ENCODE peak calls at places on chromosome 22, in five cellular contexts. Y, S, F, O and J are unnamed samples. For H3K36me3, the result is how much of the 10 kb centered on the place peaks cover.

GRCh38 chr22:49446145-49446758 is 381.4 kb downstream of the BRD1 start:
- DNase-seq in Y (no peak), S (no peak), F (no peak), O (no peak), J (no peak)

GRCh38 chr22:23175817-23176644 is 4.3 kb upstream of the BCR start:
- DNase-seq in Y (no peak), S (no peak), F (no peak), O (no peak), J (no peak)

GRCh38 chr22:30483169-30483568 is 11.4 kb upstream of the SEC14L3 start:
- DNase-seq in Y (no peak), S (no peak), F (no peak), O (no peak), J (no peak)

GRCh38 chr22:49366437-49366836 is 461.2 kb downstream of the BRD1 start:
- DNase-seq in Y (no peak), S (no peak), F (peak), O (no peak), J (no peak)

GRCh38 chr22:34108168-34108567 is 187.9 kb upstream of the LARGE1 start:
- DNase-seq in Y (no peak), S (no peak), F (no peak), O (no peak), J (no peak)

GRCh38 chr22:44975444-44976262 is 34.2 kb downstream of the PHF21B start:
- DNase-seq in Y (no peak), S (peak), F (peak), O (no peak), J (peak)

GRCh38 chr22:44291265-44292006 is 21.3 kb downstream of the SHISAL1 start:
- DNase-seq in Y (no peak), S (no peak), F (no peak), O (no peak), J (no peak)

GRCh38 chr22:22710719-22711531 is 66.5 kb downstream of the GGTLC2 start:
- DNase-seq in Y (peak), S (peak), F (peak), O (no peak), J (peak)

GRCh38 chr22:22929381-22930221 is 42.0 kb downstream of the IGLL5 start:
- DNase-seq in Y (no peak), S (no peak), F (no peak), O (no peak), J (no peak)

GRCh38 chr22:30089655-30089974 is 9.4 kb downstream of the HORMAD2 start:
- DNase-seq in Y (no peak), S (no peak), F (no peak), O (no peak), J (no peak)

GRCh38 chr22:17477401-17477833 is 85.9 kb upstream of the SLC25A18 start:
- DNase-seq in Y (no peak), S (no peak), F (no peak), O (no peak), J (peak)

GRCh38 chr22:48396785-48397530 is 1430.7 kb downstream of the BRD1 start:
- DNase-seq in Y (no peak), S (no peak), F (no peak), O (no peak), J (no peak)

GRCh38 chr22:29824677-29825076 is 13.4 kb downstream of the ASCC2 start:
- DNase-seq in Y (no peak), S (no peak), F (peak), O (no peak), J (no peak)

GRCh38 chr22:19223110-19223509 is 44.6 kb upstream of the SLC25A1 start:
- DNase-seq in Y (no peak), S (no peak), F (no peak), O (no peak), J (no peak)

GRCh38 chr22:21587803-21588611 is 20.5 kb downstream of the UBE2L3 start:
- DNase-seq in Y (no peak), S (no peak), F (no peak), O (no peak), J (no peak)

GRCh38 chr22:22960307-22960706 is 72.7 kb downstream of the IGLL5 start:
- DNase-seq in Y (no peak), S (no peak), F (no peak), O (no peak), J (no peak)

GRCh38 chr22:46750530-46750800 is 12.0 kb upstream of the TBC1D22A start:
- DNase-seq in Y (no peak), S (no peak), F (no peak), O (no peak), J (no peak)

GRCh38 chr22:47064016-47064415 is 301.6 kb downstream of the TBC1D22A start:
- DNase-seq in Y (no peak), S (no peak), F (peak), O (no peak), J (no peak)

GRCh38 chr22:22884888-22885840 is 2.5 kb upstream of the IGLL5 start:
- DNase-seq in Y (peak), S (no peak), F (no peak), O (no peak), J (no peak)

GRCh38 chr22:23071163-23072034 is 1.1 kb downstream of the GNAZ start:
- DNase-seq in Y (no peak), S (no peak), F (no peak), O (no peak), J (peak)

GRCh38 chr22:37421468-37421877 is 5.8 kb downstream of the ELFN2 start:
- DNase-seq in Y (no peak), S (no peak), F (no peak), O (no peak), J (no peak)

GRCh38 chr22:50311606-50312351 is 4.3 kb upstream of the PLXNB2 start:
- DNase-seq in Y (no peak), S (no peak), F (no peak), O (no peak), J (peak)

GRCh38 chr22:41524283-41524682 is 20.0 kb downstream of the POLR3H start:
- DNase-seq in Y (no peak), S (peak), F (peak), O (peak), J (peak)

GRCh38 chr22:29581799-29582198 is 886 bp upstream of the NIPSNAP1 start:
- DNase-seq in Y (no peak), S (no peak), F (peak), O (no peak), J (peak)

GRCh38 chr22:23264610-23265388 is 84.5 kb downstream of the BCR start:
- DNase-seq in Y (no peak), S (peak), F (peak), O (no peak), J (no peak)

GRCh38 chr22:29820941-29821789 is 16.9 kb downstream of the ASCC2 start:
- DNase-seq in Y (no peak), S (peak), F (peak), O (peak), J (peak)

GRCh38 chr22:36829370-36830002 is 12.7 kb upstream of the PVALB start:
- DNase-seq in Y (no peak), S (no peak), F (no peak), O (no peak), J (peak)

GRCh38 chr22:17647452-17647851 is 8.9 kb downstream of the BCL2L13 start:
- DNase-seq in Y (no peak), S (no peak), F (no peak), O (no peak), J (no peak)

GRCh38 chr22:29308791-29309262 is 2.4 kb downstream of the GAS2L1 start:
- DNase-seq in Y (peak), S (no peak), F (no peak), O (no peak), J (no peak)

GRCh38 chr22:43179911-43180195 is 7.1 kb downstream of the TTLL12 start:
- DNase-seq in Y (no peak), S (no peak), F (no peak), O (no peak), J (no peak)

GRCh38 chr22:43181321-43182076 is 5.4 kb downstream of the TTLL12 start:
- DNase-seq in Y (no peak), S (no peak), F (no peak), O (no peak), J (no peak)

GRCh38 chr22:43182118-43182517 is 4.8 kb downstream of the TTLL12 start:
- DNase-seq in Y (no peak), S (no peak), F (no peak), O (no peak), J (no peak)

GRCh38 chr22:43179151-43179910 is 7.6 kb downstream of the TTLL12 start:
- DNase-seq in Y (no peak), S (no peak), F (no peak), O (no peak), J (no peak)

DNA sequence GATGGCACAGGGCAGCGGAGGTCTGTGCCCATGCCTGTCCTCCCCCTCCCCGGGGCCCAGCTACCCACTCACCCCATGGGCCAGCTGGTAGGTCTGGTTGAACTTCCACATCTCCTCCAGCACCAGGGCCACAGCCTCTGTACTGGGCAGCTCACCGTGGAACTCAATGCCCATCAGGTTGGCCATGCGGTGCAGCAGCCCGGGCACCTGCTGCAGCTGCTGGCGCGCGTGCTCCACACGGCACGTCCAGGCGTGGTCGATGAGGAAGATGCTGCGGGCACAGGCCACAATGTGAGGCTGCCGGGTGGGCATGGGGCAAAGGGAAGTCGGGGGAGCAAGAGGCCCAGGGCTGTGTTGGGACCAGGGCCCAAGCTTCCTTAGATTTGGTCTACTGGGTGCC is 6.3 kb downstream of the TTLL12 start:
- DNase-seq in Y (no peak), S (no peak), F (no peak), O (no peak), J (no peak)
- H3K36me3 ChIP-seq in Y (under half), S (under half), F (half or more), O (under half), J (under half)

GRCh38 chr22:20260071-20260722 is 7.9 kb downstream of the RTN4R start:
- DNase-seq in Y (no peak), S (no peak), F (no peak), O (no peak), J (no peak)

GRCh38 chr22:20257474-20258299 is 10.4 kb downstream of the RTN4R start:
- DNase-seq in Y (no peak), S (no peak), F (no peak), O (no peak), J (no peak)

GRCh38 chr22:20259336-20259705 is 8.8 kb downstream of the RTN4R start:
- DNase-seq in Y (no peak), S (no peak), F (no peak), O (no peak), J (no peak)

GRCh38 chr22:20256562-20257473 is 11.3 kb downstream of the RTN4R start:
- DNase-seq in Y (no peak), S (no peak), F (no peak), O (no peak), J (no peak)

DNA sequence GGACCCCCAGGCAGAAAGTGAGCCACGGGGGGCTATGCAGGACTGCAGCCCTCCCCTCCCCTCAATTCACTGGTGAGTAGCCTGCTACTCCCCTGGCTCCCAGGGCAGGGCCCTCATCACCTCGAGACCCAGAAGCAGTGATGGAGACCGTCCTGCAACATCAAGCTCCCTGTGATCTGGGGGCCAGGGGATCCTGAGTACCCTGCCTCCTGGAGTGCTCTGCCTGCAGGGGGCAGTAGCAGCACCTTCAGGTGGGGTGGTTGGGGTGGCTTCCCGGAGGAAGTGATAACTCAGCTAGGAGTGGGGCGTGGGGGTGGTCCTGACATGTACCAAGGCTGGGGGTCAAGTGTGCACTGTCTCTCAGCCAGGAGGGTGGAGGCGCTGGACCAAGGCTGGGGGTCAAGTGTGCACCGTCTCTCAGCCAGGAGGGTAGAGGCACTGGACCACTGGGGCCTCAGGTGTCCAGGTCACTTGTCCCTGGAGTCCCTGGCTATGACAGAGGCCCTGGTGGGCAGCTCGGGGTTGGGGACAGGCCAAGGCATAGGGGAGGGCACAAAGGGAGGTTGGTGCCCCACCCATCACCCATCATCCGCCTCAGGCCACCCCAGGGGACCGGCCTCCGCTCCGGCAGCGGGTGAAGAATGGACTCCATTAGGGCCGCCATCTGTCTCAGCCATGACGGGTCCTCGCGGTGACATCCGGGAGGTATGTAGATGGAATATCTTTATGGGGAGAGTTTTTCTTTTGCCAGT is 9.4 kb downstream of the RTN4R start:
- DNase-seq in Y (no peak), S (no peak), F (no peak), O (no peak), J (no peak)
- TF ChIP-seq CTCF in Y (peak), S (no peak), F (no peak), O (no peak), J (no peak)

GRCh38 chr22:39238124-39238466 is 6.7 kb downstream of the PDGFB start:
- DNase-seq in Y (no peak), S (no peak), F (no peak), O (no peak), J (no peak)
- H3K36me3 ChIP-seq in Y (under half), S (under half), F (under half), O (under half), J (under half)

GRCh38 chr22:32660292-32660691 is 141.2 kb upstream of the TIMP3 start:
- DNase-seq in Y (peak), S (peak), F (peak), O (no peak), J (peak)
- TF ChIP-seq CTCF in Y (peak), S (peak), F (peak), O (peak), J (peak)

DNA sequence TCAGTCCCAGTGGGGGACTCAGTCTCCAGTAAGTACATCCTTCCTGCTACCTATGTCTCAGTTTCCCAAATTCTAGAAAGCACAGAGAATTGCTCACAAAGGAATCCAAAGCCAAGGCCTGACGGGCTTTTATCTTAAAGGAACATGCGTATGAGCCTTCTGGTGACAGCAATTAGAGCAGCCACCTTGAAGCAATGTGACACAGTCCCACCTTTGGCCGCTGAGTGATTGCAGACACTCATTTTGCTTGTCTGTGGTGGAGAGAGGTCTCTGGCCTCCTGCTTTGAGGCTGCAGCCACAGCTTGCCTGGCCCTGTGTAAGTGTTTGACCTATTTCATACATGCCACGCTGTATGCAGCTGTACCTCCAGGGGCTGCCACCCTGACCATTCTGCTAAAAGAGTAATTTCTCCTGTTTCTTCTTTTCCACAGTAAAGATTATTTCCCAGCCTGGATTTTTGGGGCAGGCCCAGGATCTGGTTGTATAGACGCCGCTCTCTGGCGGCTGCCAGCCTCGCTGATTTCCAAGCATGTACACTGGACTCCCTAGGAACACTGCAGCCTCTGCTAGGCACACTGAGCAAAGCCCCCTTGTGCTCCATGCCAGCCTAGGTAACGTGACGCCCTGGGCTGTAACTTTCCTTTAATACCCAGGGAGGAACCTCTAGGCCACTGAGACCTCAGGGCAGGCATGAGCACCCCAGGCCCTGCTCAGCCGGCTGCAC is 1.1 kb upstream of the TMA7B start:
- DNase-seq in Y (no peak), S (no peak), F (no peak), O (no peak), J (no peak)
- H3K36me3 ChIP-seq in Y (half or more), S (under half), F (under half), O (under half), J (under half)

GRCh38 chr22:35231585-35232084 is 25.7 kb upstream of the HMGXB4 start:
- DNase-seq in Y (peak), S (peak), F (peak), O (no peak), J (peak)
- TF ChIP-seq CTCF in Y (peak), S (no peak), F (peak), O (peak), J (peak)